ENCODE peak calls at places on chromosomes 1 and 21, in five cellular contexts. One of them, this sample, is unnamed.

GRCh38 chr1:101520302-101520701 is 283.5 kb downstream of the S1PR1 start:
- DNase-seq in H1: peak
- DNase-seq in GM12878: peak
- DNase-seq in A549: peak
- DNase-seq in NB4: peak
- DNase-seq in this sample: peak

GRCh38 chr1:161180643-161181042 is 3.3 kb upstream of the B4GALT3 start:
- DNase-seq in H1: no peak
- DNase-seq in NB4: peak
- DNase-seq in A549: no peak
- DNase-seq in GM12878: no peak
- DNase-seq in this sample: no peak

GRCh38 chr1:192984058-192984457 is 75.1 kb downstream of the UCHL5 start:
- DNase-seq in A549: no peak
- DNase-seq in GM12878: no peak
- DNase-seq in NB4: no peak
- DNase-seq in H1: no peak
- DNase-seq in this sample: no peak

GRCh38 chr1:206814716-206815341 is 42.5 kb upstream of the IL10 start:
- DNase-seq in A549: no peak
- DNase-seq in GM12878: no peak
- DNase-seq in NB4: no peak
- DNase-seq in H1: no peak
- DNase-seq in this sample: no peak

GRCh38 chr1:56502700-56503245 is 76.6 kb downstream of the PLPP3 start:
- DNase-seq in H1: no peak
- DNase-seq in A549: no peak
- DNase-seq in NB4: peak
- DNase-seq in GM12878: no peak
- DNase-seq in this sample: no peak

GRCh38 chr1:110421159-110421777 is 13.8 kb upstream of the LAMTOR5 start:
- DNase-seq in H1: no peak
- DNase-seq in NB4: peak
- DNase-seq in GM12878: no peak
- DNase-seq in A549: no peak
- DNase-seq in this sample: no peak

GRCh38 chr1:203199481-203200058 is 13.1 kb upstream of the CHI3L1 start:
- DNase-seq in A549: no peak
- DNase-seq in H1: no peak
- DNase-seq in GM12878: no peak
- DNase-seq in NB4: peak
- DNase-seq in this sample: no peak

GRCh38 chr1:86714159-86714558 is 9.8 kb downstream of the SH3GLB1 start:
- DNase-seq in H1: no peak
- DNase-seq in GM12878: no peak
- DNase-seq in NB4: peak
- DNase-seq in A549: no peak
- DNase-seq in this sample: no peak

GRCh38 chr1:214537219-214537618 is 14.2 kb downstream of the PTPN14 start:
- DNase-seq in H1: no peak
- DNase-seq in NB4: no peak
- DNase-seq in A549: no peak
- DNase-seq in GM12878: no peak
- DNase-seq in this sample: no peak

GRCh38 chr1:179095377-179095776 is 13.5 kb downstream of the TOR3A start:
- DNase-seq in A549: no peak
- DNase-seq in H1: no peak
- DNase-seq in NB4: no peak
- DNase-seq in GM12878: no peak
- DNase-seq in this sample: no peak

GRCh38 chr1:59730759-59731478 is 83.8 kb upstream of the HOOK1 start:
- DNase-seq in NB4: peak
- DNase-seq in A549: peak
- DNase-seq in H1: no peak
- DNase-seq in GM12878: no peak
- DNase-seq in this sample: peak

GRCh38 chr21:36179145-36179544 is 22.5 kb downstream of the DOP1B start:
- DNase-seq in NB4: no peak
- DNase-seq in H1: no peak
- DNase-seq in GM12878: no peak
- DNase-seq in A549: no peak
- DNase-seq in this sample: no peak

GRCh38 chr21:43632373-43632905 is 26.8 kb downstream of the HSF2BP start:
- DNase-seq in A549: no peak
- DNase-seq in H1: no peak
- DNase-seq in NB4: no peak
- DNase-seq in GM12878: no peak
- DNase-seq in this sample: no peak

GRCh38 chr1:206748348-206749034 is 22.1 kb upstream of the IL19 start:
- DNase-seq in NB4: peak
- DNase-seq in GM12878: no peak
- DNase-seq in A549: no peak
- DNase-seq in H1: no peak
- DNase-seq in this sample: no peak

GRCh38 chr1:169517544-169518186 is 31.9 kb upstream of the SLC19A2 start:
- DNase-seq in H1: no peak
- DNase-seq in GM12878: no peak
- DNase-seq in A549: no peak
- DNase-seq in NB4: no peak
- DNase-seq in this sample: no peak

GRCh38 chr1:223133824-223134435 is 9.1 kb downstream of the TLR5 start:
- DNase-seq in A549: peak
- DNase-seq in NB4: peak
- DNase-seq in H1: peak
- DNase-seq in GM12878: peak
- DNase-seq in this sample: peak

GRCh38 chr1:89114662-89115061 is 11.3 kb downstream of the GBP2 start:
- DNase-seq in GM12878: no peak
- DNase-seq in A549: no peak
- DNase-seq in NB4: no peak
- DNase-seq in H1: no peak
- DNase-seq in this sample: no peak

GRCh38 chr1:230542054-230542453 is 100.2 kb upstream of the COG2 start:
- DNase-seq in H1: no peak
- DNase-seq in A549: no peak
- DNase-seq in GM12878: no peak
- DNase-seq in NB4: peak
- DNase-seq in this sample: no peak

GRCh38 chr1:54542120-54542961 is 5.7 kb upstream of the ACOT11 start:
- DNase-seq in A549: peak
- DNase-seq in GM12878: peak
- DNase-seq in NB4: peak
- DNase-seq in H1: peak
- DNase-seq in this sample: peak

GRCh38 chr1:2602866-2603520 is 16.4 kb downstream of the PRXL2B start:
- DNase-seq in GM12878: no peak
- DNase-seq in A549: no peak
- DNase-seq in H1: no peak
- DNase-seq in NB4: no peak
- DNase-seq in this sample: no peak

GRCh38 chr1:96236156-96236739 is 485.3 kb upstream of the PTBP2 start:
- DNase-seq in NB4: peak
- DNase-seq in H1: no peak
- DNase-seq in GM12878: no peak
- DNase-seq in A549: peak
- DNase-seq in this sample: peak

GRCh38 chr21:18832950-18833349 is 429.4 kb upstream of the TMPRSS15 start:
- DNase-seq in H1: no peak
- DNase-seq in A549: no peak
- DNase-seq in NB4: no peak
- DNase-seq in GM12878: no peak
- DNase-seq in this sample: no peak

GRCh38 chr1:63127376-63127775 is 195.0 kb upstream of the FOXD3 start:
- DNase-seq in GM12878: no peak
- DNase-seq in NB4: no peak
- DNase-seq in A549: no peak
- DNase-seq in H1: no peak
- DNase-seq in this sample: no peak

GRCh38 chr1:243496173-243496553 is 240.3 kb downstream of the SDCCAG8 start:
- DNase-seq in GM12878: no peak
- DNase-seq in A549: no peak
- DNase-seq in NB4: no peak
- DNase-seq in H1: no peak
- DNase-seq in this sample: no peak

GRCh38 chr21:21731626-21732025 is 733.4 kb downstream of the NCAM2 start:
- DNase-seq in H1: no peak
- DNase-seq in NB4: no peak
- DNase-seq in A549: no peak
- DNase-seq in GM12878: no peak
- DNase-seq in this sample: no peak

GRCh38 chr1:243596441-243597183 is 253.4 kb downstream of the AKT3 start:
- DNase-seq in NB4: peak
- DNase-seq in GM12878: peak
- DNase-seq in A549: no peak
- DNase-seq in H1: no peak
- DNase-seq in this sample: no peak

GRCh38 chr1:107895403-107896181 is 69.4 kb downstream of the VAV3 start:
- DNase-seq in GM12878: no peak
- DNase-seq in NB4: peak
- DNase-seq in H1: no peak
- DNase-seq in A549: no peak
- DNase-seq in this sample: no peak

GRCh38 chr1:168319691-168320090 is 39.0 kb downstream of the TBX19 start:
- DNase-seq in A549: no peak
- DNase-seq in H1: no peak
- DNase-seq in NB4: no peak
- DNase-seq in GM12878: no peak
- DNase-seq in this sample: no peak

GRCh38 chr1:208242829-208243521 is 1.2 kb downstream of the PLXNA2 start:
- DNase-seq in H1: no peak
- DNase-seq in A549: no peak
- DNase-seq in GM12878: no peak
- DNase-seq in NB4: peak
- DNase-seq in this sample: no peak

GRCh38 chr1:45411510-45411899 is 71.3 kb upstream of the MUTYH start:
- DNase-seq in GM12878: no peak
- DNase-seq in H1: no peak
- DNase-seq in A549: no peak
- DNase-seq in NB4: no peak
- DNase-seq in this sample: peak

GRCh38 chr21:46327711-46328110 is 3.8 kb downstream of the PCNT start:
- DNase-seq in NB4: no peak
- DNase-seq in GM12878: no peak
- DNase-seq in H1: no peak
- DNase-seq in A549: no peak
- DNase-seq in this sample: no peak

GRCh38 chr21:46324390-46325072 is 575 bp downstream of the PCNT start:
- DNase-seq in A549: peak
- DNase-seq in H1: peak
- DNase-seq in GM12878: no peak
- DNase-seq in NB4: peak
- DNase-seq in this sample: peak

GRCh38 chr21:46328151-46328550 is 4.2 kb downstream of the PCNT start:
- DNase-seq in GM12878: no peak
- DNase-seq in A549: no peak
- DNase-seq in H1: no peak
- DNase-seq in NB4: no peak
- DNase-seq in this sample: no peak

GRCh38 chr21:46325073-46325912 is 1.3 kb downstream of the PCNT start:
- DNase-seq in H1: peak
- DNase-seq in A549: peak
- DNase-seq in NB4: peak
- DNase-seq in GM12878: no peak
- DNase-seq in this sample: peak

DNA sequence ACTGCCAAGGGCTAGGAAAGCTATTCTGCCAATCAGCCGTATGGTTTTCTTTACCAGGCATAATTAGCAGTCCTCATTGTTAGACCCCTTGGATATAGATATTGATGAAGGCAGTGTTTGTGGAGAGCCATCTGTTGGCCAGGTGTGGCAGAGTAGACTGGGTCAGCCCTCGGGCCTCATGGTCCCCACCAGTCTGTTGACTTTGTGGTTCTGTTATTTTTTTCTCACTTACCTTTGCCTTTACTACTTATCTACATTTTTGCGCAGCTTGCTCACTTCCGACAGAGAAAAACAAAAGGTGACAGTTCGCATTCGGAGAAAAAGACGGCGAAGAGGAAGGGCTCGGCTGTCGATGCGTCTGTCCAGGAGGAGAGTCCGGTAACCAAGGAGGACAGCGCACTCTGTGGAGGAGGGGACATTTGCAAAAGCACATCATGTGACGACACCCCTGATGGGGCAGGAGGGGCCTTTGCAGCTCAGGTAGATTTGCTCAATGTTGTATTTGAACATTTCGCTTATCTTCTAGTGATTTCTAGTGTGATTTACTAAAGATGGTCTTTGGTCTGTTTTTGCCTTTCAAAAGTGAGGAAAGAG is 2.3 kb downstream of the PCNT start:
- DNase-seq in A549: no peak
- DNase-seq in H1: no peak
- DNase-seq in NB4: no peak
- DNase-seq in GM12878: no peak
- DNase-seq in this sample: no peak
- TF ChIP-seq CTCF in A549: no peak
- TF ChIP-seq CTCF in H1: peak
- TF ChIP-seq CTCF in NB4: peak
- TF ChIP-seq CTCF in GM12878: peak
- TF ChIP-seq CTCF in this sample: no peak

GRCh38 chr1:91500756-91501526 is at the start of gene CDC7:
- DNase-seq in GM12878: peak
- DNase-seq in A549: peak
- DNase-seq in NB4: peak
- DNase-seq in H1: peak
- DNase-seq in this sample: peak
- TF ChIP-seq POLR2A in GM12878: peak
- TF ChIP-seq POLR2A in A549: peak
- TF ChIP-seq POLR2A in NB4: peak
- TF ChIP-seq POLR2A in H1: peak
- TF ChIP-seq POLR2A in this sample: peak

GRCh38 chr1:17184822-17185484 is 20.0 kb upstream of the PADI1 start:
- DNase-seq in H1: no peak
- DNase-seq in NB4: no peak
- DNase-seq in A549: no peak
- DNase-seq in GM12878: no peak
- DNase-seq in this sample: no peak
- TF ChIP-seq MAX in H1: no peak
- TF ChIP-seq MAX in NB4: no peak
- TF ChIP-seq MAX in A549: no peak
- TF ChIP-seq MAX in GM12878: no peak
- TF ChIP-seq MAX in this sample: no peak

DNA sequence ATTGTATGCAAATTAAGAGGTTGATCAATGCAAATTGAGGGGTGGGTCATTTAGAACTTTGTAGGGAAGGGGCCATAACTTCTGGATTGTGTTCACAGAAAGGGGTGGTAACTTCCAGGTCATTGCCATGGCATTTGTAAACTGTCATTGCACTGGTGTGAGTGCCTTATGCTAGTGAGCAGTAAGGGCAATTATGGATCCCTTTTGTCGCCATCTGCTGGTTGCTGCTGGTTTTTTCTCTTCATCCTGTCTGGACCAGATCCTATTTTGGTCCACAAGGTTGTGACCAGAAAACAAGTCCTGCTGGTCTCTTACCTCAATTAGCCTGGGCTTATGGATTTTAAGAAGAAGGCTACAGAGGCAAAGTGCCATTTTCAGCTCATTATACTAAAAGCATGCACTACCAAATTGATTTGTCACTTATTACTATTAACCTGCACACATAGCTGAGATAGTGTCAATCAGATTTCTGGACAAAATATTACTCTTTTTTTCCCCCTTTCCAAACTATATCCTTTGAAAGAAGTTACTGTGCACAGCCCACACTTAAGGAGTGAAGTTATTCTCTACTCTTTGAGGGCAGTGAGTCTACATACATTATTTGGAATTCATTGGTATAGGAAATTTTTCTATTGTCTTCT is 196.2 kb downstream of the ZC3H11B start:
- DNase-seq in NB4: peak
- DNase-seq in A549: no peak
- DNase-seq in GM12878: peak
- DNase-seq in H1: peak
- DNase-seq in this sample: peak
- TF ChIP-seq CTCF in NB4: peak
- TF ChIP-seq CTCF in A549: peak
- TF ChIP-seq CTCF in GM12878: peak
- TF ChIP-seq CTCF in H1: peak
- TF ChIP-seq CTCF in this sample: peak